ENCODE peak calls at places on chromosomes 16 and 17, in seven cellular contexts. V is tibial nerve, L is left ventricle myocardium inferior, W is transverse colon, R is A549, K is thoracic aorta, B is cardiac fibroblast. J is an unnamed sample.

GRCh38 chr16:7330709-7331108 is 1.9 kb upstream of the RBFOX1 start:
- DNase-seq in L (no peak), B (no peak), V (no peak), W (no peak), K (no peak), R (no peak), J (no peak)

GRCh38 chr16:14460726-14461125 is 169.3 kb downstream of the PARN start:
- DNase-seq in B (no peak), V (no peak), L (no peak), K (no peak), R (no peak), W (no peak), J (no peak)

GRCh38 chr16:71956500-71956899 is 43.7 kb downstream of the PKD1L3 start:
- DNase-seq in W (no peak), L (no peak), V (no peak), R (no peak), B (no peak), K (no peak), J (no peak)

GRCh38 chr16:75216127-75216526 is 2.7 kb upstream of the CTRB1 start:
- DNase-seq in V (no peak), W (no peak), K (no peak), R (no peak), L (no peak), B (no peak), J (no peak)

GRCh38 chr17:30915833-30916611 is 5.7 kb upstream of the ADAP2 start:
- DNase-seq in K (no peak), V (no peak), W (no peak), R (no peak), L (no peak), B (no peak), J (no peak)

GRCh38 chr16:11315499-11315898 is 29.8 kb upstream of the RMI2 start:
- DNase-seq in R (peak), W (no peak), V (no peak), L (no peak), K (no peak), B (peak), J (no peak)

GRCh38 chr16:87460936-87461335 is 31.9 kb downstream of the ZCCHC14 start:
- DNase-seq in B (no peak), K (no peak), R (no peak), L (no peak), W (no peak), V (no peak), J (no peak)

GRCh38 chr17:11598274-11599221 is at the start of gene DNAH9:
- DNase-seq in B (peak), W (peak), L (peak), R (peak), V (peak), K (peak), J (peak)

GRCh38 chr17:7046127-7046724 is 2.3 kb upstream of the SLC16A11 start:
- DNase-seq in R (no peak), W (peak), L (no peak), K (no peak), B (no peak), V (no peak), J (no peak)

GRCh38 chr17:41868568-41868967 is 3.3 kb upstream of the KLHL11 start:
- DNase-seq in R (no peak), W (no peak), V (no peak), L (no peak), B (no peak), K (no peak), J (no peak)

GRCh38 chr16:88353691-88354090 is 29.1 kb upstream of the ZNF469 start:
- DNase-seq in V (no peak), W (no peak), R (no peak), L (peak), B (no peak), K (no peak), J (no peak)

GRCh38 chr17:47806026-47806912 is 15.3 kb downstream of the OSBPL7 start:
- DNase-seq in W (no peak), L (no peak), V (no peak), B (no peak), R (no peak), K (no peak), J (no peak)

GRCh38 chr16:17921357-17921978 is 415.1 kb downstream of the NPIPA8 start:
- DNase-seq in K (no peak), B (peak), W (peak), R (peak), V (no peak), L (no peak), J (no peak)

GRCh38 chr16:27485126-27485525 is 64.6 kb downstream of the GTF3C1 start:
- DNase-seq in L (no peak), W (no peak), B (no peak), R (no peak), K (no peak), V (no peak), J (no peak)

GRCh38 chr16:55297910-55298175 is 26.2 kb upstream of the IRX6 start:
- DNase-seq in B (no peak), R (no peak), W (no peak), K (no peak), V (no peak), L (no peak), J (peak)

GRCh38 chr16:27080870-27081269 is 14.1 kb downstream of the C16orf82 start:
- DNase-seq in R (peak), B (peak), K (no peak), V (no peak), L (no peak), W (no peak), J (no peak)

GRCh38 chr16:84175351-84176081 is 11.3 kb downstream of the TAF1C start:
- DNase-seq in L (no peak), W (peak), R (no peak), V (peak), B (peak), K (no peak), J (no peak)

GRCh38 chr16:71855937-71856662 is 10.3 kb downstream of the ATXN1L start:
- DNase-seq in L (no peak), V (no peak), K (no peak), W (no peak), R (no peak), B (no peak), J (no peak)

GRCh38 chr16:2817496-2818277 is 650 bp downstream of the PRSS21 start:
- DNase-seq in B (no peak), V (no peak), L (no peak), K (no peak), R (no peak), W (peak), J (no peak)

GRCh38 chr17:82854226-82854625 is 14.4 kb upstream of the ZNF750 start:
- DNase-seq in R (no peak), B (no peak), V (no peak), K (no peak), W (no peak), L (no peak), J (no peak)
- TF ChIP-seq CTCF in R (no peak), B (no peak), V (no peak), K (no peak), W (no peak), L (no peak), J (no peak)

GRCh38 chr17:77086433-77087010 is 54.2 kb upstream of the SEC14L1 start:
- DNase-seq in K (peak), W (peak), V (peak), L (peak), B (peak), R (peak), J (no peak)
- H3K4me3 ChIP-seq in K (peak), W (no peak), V (no peak), L (no peak), B (no peak), R (no peak), J (no peak)

GRCh38 chr17:28897769-28898259 is 281 bp upstream of the FLOT2 start:
- DNase-seq in W (no peak), B (no peak), R (no peak), V (no peak), K (no peak), L (no peak), J (no peak)

GRCh38 chr17:28896491-28896883 is 1.0 kb downstream of the FLOT2 start:
- DNase-seq in B (no peak), R (no peak), W (no peak), L (no peak), V (no peak), K (no peak), J (no peak)

GRCh38 chr17:28895794-28896447 is 1.6 kb downstream of the FLOT2 start:
- DNase-seq in L (no peak), V (no peak), K (no peak), W (no peak), R (no peak), B (no peak), J (no peak)

GRCh38 chr17:28898261-28898955 is 875 bp upstream of the FLOT2 start:
- DNase-seq in B (no peak), L (no peak), R (no peak), V (no peak), W (no peak), K (no peak), J (no peak)

DNA sequence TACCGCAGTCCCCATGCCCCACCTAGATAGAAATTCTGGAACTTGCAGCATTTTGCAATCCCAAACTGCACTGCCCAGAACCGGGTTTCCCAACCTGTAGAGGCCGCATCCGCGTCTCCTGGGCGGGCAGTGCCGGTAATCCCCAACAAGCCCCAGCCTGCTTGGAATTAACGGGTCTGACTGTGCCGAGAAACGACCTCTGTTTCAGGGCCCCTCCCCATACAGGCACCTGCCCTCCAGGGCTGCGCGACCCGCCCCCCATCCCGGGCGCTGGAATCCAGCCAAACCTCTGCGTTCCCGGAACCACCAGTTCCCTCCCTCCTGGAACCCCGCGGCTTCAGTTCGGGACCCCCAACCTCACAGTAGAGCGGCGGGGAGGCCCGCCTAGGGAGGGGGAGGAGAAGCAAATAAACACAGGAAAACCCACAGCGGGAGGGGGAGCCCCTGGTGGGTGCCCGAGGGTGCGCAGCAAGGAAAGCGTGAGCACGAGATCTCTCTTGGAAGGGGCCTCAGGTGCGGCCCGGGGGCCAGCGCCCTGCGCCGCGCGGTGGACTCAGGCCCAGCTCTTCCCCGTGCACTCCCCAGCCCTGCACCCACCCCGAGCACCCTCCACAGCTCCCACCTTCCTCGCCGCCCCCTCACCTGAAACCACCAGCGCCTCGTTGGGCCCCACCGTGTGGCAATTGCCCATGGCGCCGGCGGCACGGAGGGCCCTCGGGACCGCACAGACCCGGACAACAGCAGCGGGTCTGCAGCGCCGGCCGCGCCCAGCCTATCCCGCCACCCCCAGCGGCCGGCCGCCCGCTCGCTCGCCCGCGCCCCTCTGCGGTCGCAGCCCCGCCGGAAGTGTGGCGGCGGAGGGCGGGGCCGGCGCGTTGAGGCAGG is at the start of gene FLOT2:
- DNase-seq in V (peak), B (peak), W (peak), K (peak), R (peak), L (peak), J (no peak)
- TF ChIP-seq CTCF in V (no peak), B (peak), W (peak), K (peak), R (peak), L (peak), J (peak)

DNA sequence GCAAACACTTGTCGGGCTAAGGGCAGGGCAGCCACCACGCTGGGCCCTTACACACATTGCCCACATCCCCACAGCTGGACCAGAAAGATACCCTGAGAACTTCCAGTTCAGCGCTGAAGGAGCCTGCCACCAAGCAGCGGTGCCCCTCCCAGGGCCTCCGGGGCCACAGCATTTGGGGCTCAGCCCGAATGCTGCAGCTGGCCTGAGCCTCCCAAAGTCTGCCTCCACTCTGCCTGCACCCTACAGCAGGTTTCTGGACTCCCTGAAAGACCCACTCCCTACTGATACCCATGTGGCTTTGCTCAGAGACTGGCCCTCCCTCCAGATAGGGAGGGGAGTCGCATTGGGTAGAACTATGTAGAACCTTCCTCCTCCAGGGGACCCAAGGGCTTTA is 1.5 kb downstream of the MCRIP1 start:
- DNase-seq in W (no peak), B (no peak), V (no peak), R (no peak), K (no peak), L (no peak), J (no peak)
- H3K4me3 ChIP-seq in W (no peak), B (peak), V (no peak), R (no peak), K (peak), L (peak), J (peak)

GRCh38 chr17:81702934-81703746 is at the start of gene MRPL12:
- DNase-seq in L (peak), K (peak), R (peak), B (peak), W (peak), V (peak), J (no peak)
- TF ChIP-seq CTCF in L (no peak), K (peak), R (no peak), B (no peak), W (no peak), V (peak), J (no peak)

GRCh38 chr17:32319548-32319905 is 22.4 kb downstream of the C17orf75 start:
- DNase-seq in V (peak), K (peak), R (peak), B (peak), W (peak), L (peak), J (no peak)
- H3K4me3 ChIP-seq in V (no peak), K (no peak), R (no peak), B (no peak), W (no peak), L (no peak), J (no peak)

GRCh38 chr17:28912281-28912937 is 9.5 kb upstream of the DHRS13 start:
- DNase-seq in W (peak), K (no peak), L (no peak), R (peak), B (no peak), V (no peak), J (no peak)
- TF ChIP-seq CTCF in W (peak), K (no peak), L (no peak), R (peak), B (peak), V (no peak), J (peak)

GRCh38 chr16:23132921-23133532 is 16.2 kb downstream of the USP31 start:
- DNase-seq in W (peak), B (peak), L (peak), R (no peak), K (no peak), V (no peak), J (no peak)
- H3K4me3 ChIP-seq in W (no peak), B (peak), L (peak), R (no peak), K (peak), V (no peak), J (no peak)

DNA sequence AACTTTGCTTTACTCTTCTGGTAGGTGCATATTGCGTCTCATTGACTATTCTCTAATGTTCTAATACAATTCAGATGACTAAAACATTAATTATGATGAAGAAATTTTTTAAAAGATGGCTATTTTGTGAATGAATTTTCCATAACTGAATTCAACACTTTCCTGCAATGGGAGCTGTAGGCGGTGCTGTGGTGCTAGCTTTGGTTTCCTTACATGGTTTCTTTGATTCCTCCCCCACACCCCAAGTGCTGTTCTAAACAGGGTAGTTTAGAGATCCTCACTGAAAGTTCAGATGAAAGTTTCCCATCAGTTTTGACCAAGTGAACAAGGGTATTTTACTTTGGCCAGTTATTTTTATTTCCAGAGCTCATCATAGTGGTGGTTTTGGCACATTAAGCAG is 26.0 kb upstream of the MRC2 start:
- DNase-seq in B (peak), L (no peak), R (no peak), K (no peak), W (no peak), V (no peak), J (no peak)
- TF ChIP-seq CTCF in B (peak), L (peak), R (no peak), K (no peak), W (no peak), V (no peak), J (no peak)

J was measured in epithelial cell of proximal tubule.